ENCODE peak calls at places on chromosomes 16 and 17, in five cellular contexts. G is SK-N-SH, Y is HCT116, P is GM12878, M is HepG2. J is an unnamed sample.

GRCh38 chr16:1330931-1331711 is 2.3 kb upstream of the BAIAP3 start:
- DNase-seq in P (no peak), Y (no peak), G (no peak), M (no peak), J (no peak)

GRCh38 chr16:19123535-19124178 is 9.9 kb downstream of the ITPRIPL2 start:
- DNase-seq in M (peak), G (no peak), Y (no peak), P (no peak), J (no peak)

GRCh38 chr17:3695723-3696411 is at the start of gene P2RX5:
- DNase-seq in M (no peak), Y (no peak), P (no peak), G (peak), J (peak)

GRCh38 chr17:49390548-49391324 is 23.9 kb downstream of the PHB1 start:
- DNase-seq in G (no peak), M (peak), Y (no peak), P (no peak), J (peak)

GRCh38 chr17:32471652-32472051 is 15.1 kb upstream of the CDK5R1 start:
- DNase-seq in Y (no peak), M (no peak), P (no peak), G (no peak), J (no peak)

GRCh38 chr16:68739964-68740627 is 3.0 kb downstream of the CDH1 start:
- DNase-seq in G (no peak), Y (no peak), M (peak), P (no peak), J (peak)

GRCh38 chr17:80621335-80622169 is 76.9 kb downstream of the RPTOR start:
- DNase-seq in M (no peak), P (no peak), Y (no peak), G (no peak), J (no peak)

GRCh38 chr17:35588196-35588920 is 1.2 kb downstream of the AP2B1 start:
- DNase-seq in Y (peak), P (no peak), M (no peak), G (no peak), J (peak)

GRCh38 chr17:43545383-43545632 is 832 bp downstream of the ETV4 start:
- DNase-seq in G (no peak), M (no peak), Y (no peak), P (no peak), J (no peak)

GRCh38 chr16:85678821-85679220 is 9.9 kb downstream of the GINS2 start:
- DNase-seq in Y (no peak), G (no peak), P (no peak), M (no peak), J (no peak)

GRCh38 chr16:29770250-29770929 is 7.7 kb upstream of the ZG16 start:
- DNase-seq in M (no peak), Y (no peak), G (no peak), P (no peak), J (no peak)

GRCh38 chr17:76182016-76182764 is 41.1 kb upstream of the FOXJ1 start:
- DNase-seq in G (peak), M (peak), Y (peak), P (peak), J (peak)

GRCh38 chr17:30217746-30218245 is 17.7 kb downstream of the SLC6A4 start:
- DNase-seq in G (no peak), Y (no peak), M (no peak), P (no peak), J (no peak)

GRCh38 chr17:10631048-10631700 is 25.9 kb downstream of the MYH3 start:
- DNase-seq in G (peak), P (no peak), Y (no peak), M (no peak), J (peak)

GRCh38 chr17:32695864-32696263 is 181.1 kb downstream of the MYO1D start:
- DNase-seq in M (no peak), Y (no peak), P (no peak), G (no peak), J (no peak)

GRCh38 chr16:19912445-19913305 is 28.0 kb upstream of the GPRC5B start:
- DNase-seq in P (no peak), G (no peak), Y (peak), M (no peak), J (no peak)

GRCh38 chr16:61823326-61823725 is 212.9 kb downstream of the CDH8 start:
- DNase-seq in Y (no peak), G (no peak), P (no peak), M (no peak), J (no peak)

GRCh38 chr16:70576431-70577255 is 53.0 kb downstream of the SF3B3 start:
- DNase-seq in G (no peak), Y (no peak), M (peak), P (peak), J (no peak)

GRCh38 chr17:71286625-71287024 is 834.2 kb upstream of the SOX9 start:
- DNase-seq in G (no peak), Y (no peak), M (no peak), P (no peak), J (no peak)

GRCh38 chr16:31429314-31429713 is 1.2 kb upstream of the COX6A2 start:
- DNase-seq in G (no peak), P (no peak), Y (no peak), M (no peak), J (no peak)

GRCh38 chr17:64081802-64082799 is 47.8 kb downstream of the ERN1 start:
- DNase-seq in G (peak), Y (peak), M (peak), P (peak), J (peak)

GRCh38 chr16:58040496-58040846 is 14.9 kb downstream of the MMP15 start:
- DNase-seq in G (peak), Y (no peak), P (no peak), M (no peak), J (no peak)

GRCh38 chr17:2892305-2892971 is 96.2 kb downstream of the RAP1GAP2 start:
- DNase-seq in Y (peak), G (peak), P (no peak), M (peak), J (no peak)

GRCh38 chr17:37743875-37744632 is 805 bp downstream of the HNF1B start:
- DNase-seq in M (peak), P (no peak), G (peak), Y (no peak), J (no peak)

GRCh38 chr17:78504156-78504925 is 72.9 kb downstream of the DNAH17 start:
- DNase-seq in G (no peak), Y (no peak), P (no peak), M (no peak), J (no peak)

GRCh38 chr17:14396542-14396941 is 95.7 kb downstream of the HS3ST3B1 start:
- DNase-seq in G (no peak), P (no peak), Y (no peak), M (no peak), J (no peak)
- TF ChIP-seq ZBTB33 in G (no peak), P (no peak), Y (no peak), M (no peak), J (no peak)

DNA sequence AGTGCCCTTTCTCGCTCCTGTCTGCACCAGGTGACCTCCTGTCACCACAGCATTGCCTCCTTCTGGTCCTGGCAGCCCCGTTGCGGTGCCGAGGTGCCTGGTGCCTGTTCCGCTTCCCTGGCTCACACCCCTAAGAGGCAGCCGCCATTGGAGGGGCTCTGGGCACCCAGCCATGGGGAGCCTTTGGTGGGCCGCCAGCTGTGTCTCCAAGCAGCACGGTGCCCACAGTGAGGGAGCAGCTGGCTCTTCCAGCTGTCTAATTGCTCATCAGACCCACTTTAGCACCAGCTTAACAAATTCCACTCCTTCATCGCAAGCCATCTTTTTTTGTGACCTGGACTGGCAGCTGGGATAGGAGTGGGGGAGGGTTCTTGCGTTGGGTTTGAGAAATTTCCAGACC is 276.1 kb downstream of the SNX29 start:
- DNase-seq in Y (no peak), M (no peak), P (no peak), G (no peak), J (no peak)
- TF ChIP-seq ZBTB33 in Y (no peak), M (no peak), P (no peak), G (no peak), J (no peak)

GRCh38 chr16:82337355-82337754 is 167.3 kb upstream of the MPHOSPH6 start:
- DNase-seq in Y (no peak), G (no peak), M (no peak), P (no peak), J (no peak)
- TF ChIP-seq ZBTB33 in Y (no peak), G (no peak), M (no peak), P (no peak), J (no peak)

GRCh38 chr16:79874391-79874790 is 273.9 kb upstream of the MAF start:
- DNase-seq in P (no peak), M (no peak), G (no peak), Y (no peak), J (peak)
- TF ChIP-seq ZBTB33 in P (no peak), M (no peak), G (no peak), Y (no peak), J (no peak)

GRCh38 chr16:55261301-55261700 is 62.7 kb upstream of the IRX6 start:
- DNase-seq in Y (no peak), G (no peak), P (no peak), M (no peak), J (no peak)

GRCh38 chr16:55263271-55264250 is 60.4 kb upstream of the IRX6 start:
- DNase-seq in G (peak), P (no peak), M (no peak), Y (no peak), J (no peak)

GRCh38 chr16:55265926-55266325 is 58.1 kb upstream of the IRX6 start:
- DNase-seq in Y (no peak), M (no peak), G (no peak), P (no peak), J (no peak)

DNA sequence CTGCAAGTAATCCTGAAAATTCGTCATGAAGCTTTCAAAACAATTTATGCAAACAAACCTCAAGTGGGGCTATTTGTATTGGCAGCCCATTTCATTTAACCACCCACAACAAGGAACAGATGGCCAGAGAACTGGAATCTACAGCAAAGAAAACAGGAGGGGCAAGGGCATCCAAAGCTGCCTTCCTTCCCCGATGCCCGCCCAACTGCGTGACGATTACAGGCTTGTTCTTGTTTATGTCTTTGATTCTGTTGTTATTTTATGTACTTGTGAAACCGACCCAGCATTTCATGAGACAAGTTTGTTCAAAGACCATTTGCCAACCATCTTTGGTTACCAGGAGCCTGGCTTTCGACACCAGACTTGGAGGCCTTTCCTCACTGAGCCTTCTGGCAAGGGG is 59.1 kb upstream of the IRX6 start:
- DNase-seq in G (no peak), P (no peak), Y (no peak), M (no peak), J (no peak)
- TF ChIP-seq ZBTB33 in G (no peak), P (no peak), Y (no peak), M (no peak), J (no peak)

GRCh38 chr16:89115216-89115949 is 21.7 kb downstream of the ACSF3 start:
- DNase-seq in M (no peak), P (peak), G (no peak), Y (no peak), J (peak)
- TF ChIP-seq ZBTB33 in M (no peak), P (no peak), G (no peak), Y (no peak), J (peak)

DNA sequence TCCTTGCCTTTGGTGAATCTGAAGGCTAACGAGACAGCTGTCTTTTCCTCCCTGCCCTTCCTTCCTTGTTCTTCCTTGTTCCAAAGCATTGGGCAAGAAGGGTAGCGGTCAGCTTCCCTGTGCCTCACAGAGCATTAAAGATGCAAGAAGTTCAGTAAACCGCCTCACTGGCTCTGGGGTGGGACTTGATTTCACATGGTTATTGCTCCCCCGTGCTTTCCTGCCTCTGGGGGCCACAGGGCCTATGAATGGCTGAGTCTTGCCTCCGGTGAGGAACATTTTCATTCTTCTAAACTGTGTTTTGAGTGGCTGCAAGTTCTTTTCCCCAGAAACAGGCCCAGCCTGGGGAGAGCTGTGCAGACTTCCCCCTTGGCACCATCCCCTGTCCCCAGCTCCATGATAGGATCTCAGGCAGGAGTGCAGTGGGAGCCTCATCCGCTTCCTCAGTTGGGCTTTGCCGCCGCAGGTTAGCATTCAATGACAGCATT is 1.5 kb downstream of the YPEL2 start:
- DNase-seq in P (no peak), M (no peak), Y (no peak), G (no peak), J (no peak)
- TF ChIP-seq ZBTB33 in P (no peak), M (no peak), Y (no peak), G (no peak), J (no peak)

J was measured in K562.